ENCODE peak calls at places on chromosomes 3 and 15, in six cellular contexts. L is HuH-7.5; D is nucleus accumbens; Q is activated effector memory CD4-positive, alpha-beta T cell treated with anti-CD3 and anti-CD28 coated beads, Interleukin-2, amount 50 U/mL, for 16 hours; C is NCI-H1048; X is bronchial epithelial cell. N is an unnamed sample.

GRCh38 chr3:129439381-129439816 is 349 bp downstream of the MBD4 start:
- DNase-seq in L (no peak), D (no peak), Q (peak; percentile 76), C (no peak), X (peak; percentile 28), N (no peak)

GRCh38 chr3:182309120-182309519 is 484.2 kb upstream of the ATP11B start:
- DNase-seq in L (no peak), D (no peak), Q (no peak), C (no peak), X (peak; percentile 46), N (no peak)

GRCh38 chr3:10106919-10107318 is 1.1 kb downstream of the FANCD2OS start:
- DNase-seq in L (no peak), D (no peak), Q (no peak), C (no peak), X (no peak), N (no peak)

GRCh38 chr15:80999623-81000036 is 1.1 kb upstream of the TLNRD1 start:
- DNase-seq in L (no peak), D (no peak), Q (peak; percentile 84), C (no peak), X (peak; percentile 60), N (no peak)

GRCh38 chr3:122055215-122055614 is at the start of gene CD86:
- DNase-seq in L (no peak), D (no peak), Q (no peak), C (no peak), X (peak; percentile 5), N (no peak)

GRCh38 chr3:143751643-143752178 is 96.6 kb downstream of the SLC9A9 start:
- DNase-seq in L (no peak), D (no peak), Q (peak; percentile 63), C (no peak), X (no peak), N (no peak)

GRCh38 chr15:89416339-89417183 is 79.8 kb downstream of the RHCG start:
- DNase-seq in L (peak; percentile 93), D (no peak), Q (peak; percentile 87), C (peak; percentile 45), X (peak; percentile 65), N (peak; percentile 92)

GRCh38 chr3:73805435-73805834 is 180.7 kb upstream of the PDZRN3 start:
- DNase-seq in L (no peak), D (no peak), Q (no peak), C (no peak), X (no peak), N (no peak)

N was measured in NT2/D1.